ENCODE peak calls at places on chromosomes 16 and 17, in nine cellular contexts. V is adrenal gland, O is ascending aorta, E is right lobe of liver, Y is fibroblast of mammary gland, C is coronary artery, U is heart left ventricle, F is OCI-LY7, G is fibroblast of the aortic adventitia. R is an unnamed sample.

GRCh38 chr16:65305588-65305987 is 183.7 kb upstream of the CDH11 start:
- DNase-seq in U (no peak), O (no peak), C (no peak), F (no peak), G (peak), V (no peak), Y (no peak), E (no peak), R (no peak)

GRCh38 chr16:397736-398332 is 835 bp downstream of the NME4 start:
- DNase-seq in E (peak), C (peak), Y (peak), F (peak), O (peak), U (peak), V (peak), G (peak), R (no peak)

GRCh38 chr17:62724398-62725146 is 83.5 kb downstream of the MARCHF10 start:
- DNase-seq in C (no peak), O (no peak), U (no peak), Y (no peak), G (no peak), F (peak), V (no peak), E (no peak), R (no peak)

GRCh38 chr17:75762513-75763268 is 2.3 kb downstream of the GALK1 start:
- DNase-seq in F (no peak), C (no peak), V (no peak), O (no peak), Y (no peak), E (no peak), G (no peak), U (no peak), R (no peak)

GRCh38 chr16:84647830-84648594 is at the start of gene KLHL36:
- DNase-seq in F (peak), E (peak), U (peak), C (no peak), O (no peak), G (no peak), Y (no peak), V (peak), R (no peak)

GRCh38 chr17:33982872-33983271 is 272.2 kb upstream of the CCL2 start:
- DNase-seq in U (no peak), F (no peak), E (no peak), G (no peak), O (no peak), V (no peak), C (no peak), Y (no peak), R (no peak)

GRCh38 chr17:75979705-75980187 is 706 bp downstream of the TEN1 start:
- DNase-seq in E (no peak), Y (peak), U (no peak), C (no peak), V (no peak), O (no peak), G (peak), F (no peak), R (no peak)

GRCh38 chr16:974001-974601 is 3.3 kb upstream of the LMF1 start:
- DNase-seq in F (peak), G (no peak), C (no peak), V (no peak), Y (no peak), O (no peak), U (no peak), E (no peak), R (no peak)

GRCh38 chr16:20409398-20410152 is at the start of gene ACSM5:
- DNase-seq in F (no peak), E (peak), U (peak), Y (peak), V (peak), O (no peak), G (no peak), C (no peak), R (no peak)

GRCh38 chr17:65054602-65055001 is 1.9 kb downstream of the GNA13 start:
- DNase-seq in Y (no peak), G (no peak), U (no peak), C (no peak), V (no peak), E (no peak), O (no peak), F (no peak), R (no peak)

GRCh38 chr17:6596941-6597340 is 40.6 kb upstream of the PITPNM3 start:
- DNase-seq in E (no peak), C (no peak), O (no peak), Y (no peak), V (no peak), G (no peak), U (no peak), F (no peak), R (no peak)

GRCh38 chr17:15928286-15928785 is 16.6 kb upstream of the ADORA2B start:
- DNase-seq in E (no peak), G (peak), V (no peak), C (no peak), Y (no peak), F (no peak), O (no peak), U (no peak), R (no peak)

GRCh38 chr17:48241131-48241591 is 133.6 kb downstream of the SNX11 start:
- DNase-seq in G (peak), C (no peak), Y (peak), F (no peak), U (peak), E (no peak), V (peak), O (peak), R (no peak)

GRCh38 chr16:4426021-4426684 is 485 bp downstream of the DNAJA3 start:
- DNase-seq in U (no peak), O (no peak), E (peak), C (no peak), G (no peak), V (no peak), Y (no peak), F (peak), R (no peak)

GRCh38 chr17:35747540-35748017 is 5.5 kb downstream of the GAS2L2 start:
- DNase-seq in V (peak), C (no peak), F (peak), O (no peak), G (peak), U (peak), E (peak), Y (peak), R (peak)

GRCh38 chr16:57863434-57864160 is 61.3 kb upstream of the KIFC3 start:
- DNase-seq in U (peak), F (no peak), Y (peak), V (peak), E (peak), C (peak), G (peak), O (no peak), R (peak)

GRCh38 chr17:77750427-77751043 is 208.0 kb upstream of the TNRC6C start:
- DNase-seq in O (no peak), F (no peak), G (no peak), U (no peak), V (no peak), C (no peak), Y (no peak), E (peak), R (no peak)

GRCh38 chr17:40922239-40922638 is 15.2 kb downstream of the KRT23 start:
- DNase-seq in G (peak), F (no peak), U (peak), C (no peak), O (peak), E (no peak), V (peak), Y (peak), R (peak)

GRCh38 chr16:78462261-78463208 is 363.1 kb downstream of the WWOX start:
- DNase-seq in E (no peak), O (no peak), G (no peak), C (no peak), U (no peak), F (no peak), Y (no peak), V (no peak), R (no peak)

GRCh38 chr16:1580956-1581355 is 30.9 kb downstream of the IFT140 start:
- DNase-seq in F (no peak), V (no peak), C (no peak), G (no peak), U (no peak), O (no peak), Y (no peak), E (no peak), R (no peak)

GRCh38 chr17:75059369-75060345 is 12.6 kb downstream of the KCTD2 start:
- DNase-seq in G (peak), C (no peak), Y (peak), V (no peak), U (peak), E (no peak), O (no peak), F (peak), R (no peak)

GRCh38 chr17:68784431-68784830 is 170.8 kb downstream of the ABCA8 start:
- DNase-seq in V (no peak), U (no peak), O (no peak), Y (no peak), G (no peak), F (no peak), E (no peak), C (no peak), R (no peak)

GRCh38 chr17:30590086-30590485 is 112.9 kb downstream of the GOSR1 start:
- DNase-seq in C (no peak), Y (no peak), O (no peak), G (no peak), F (no peak), E (no peak), V (no peak), U (no peak), R (no peak)

GRCh38 chr17:61583242-61583641 is 7.8 kb downstream of the NACA2 start:
- DNase-seq in V (no peak), Y (peak), C (no peak), F (peak), O (no peak), G (peak), E (no peak), U (no peak), R (peak)

GRCh38 chr17:69375229-69375628 is 39.3 kb upstream of the MAP2K6 start:
- DNase-seq in F (no peak), E (no peak), Y (no peak), C (no peak), U (no peak), O (no peak), V (no peak), G (no peak), R (no peak)

GRCh38 chr17:12985431-12986285 is 32.2 kb downstream of the ELAC2 start:
- DNase-seq in E (no peak), G (peak), V (no peak), Y (peak), C (no peak), F (no peak), O (no peak), U (peak), R (no peak)

GRCh38 chr16:10332301-10332700 is 53.6 kb upstream of the ATF7IP2 start:
- DNase-seq in G (no peak), E (no peak), C (no peak), F (no peak), Y (no peak), V (peak), U (peak), O (no peak), R (no peak)

GRCh38 chr16:1220841-1221627 is 4.0 kb downstream of the TPSG1 start:
- DNase-seq in F (no peak), G (no peak), E (no peak), Y (no peak), C (no peak), V (no peak), O (no peak), U (no peak), R (no peak)

GRCh38 chr17:40561871-40562611 is 3.2 kb downstream of the CCR7 start:
- DNase-seq in F (peak), G (no peak), Y (no peak), O (no peak), U (no peak), E (no peak), C (peak), V (no peak), R (no peak)

DNA sequence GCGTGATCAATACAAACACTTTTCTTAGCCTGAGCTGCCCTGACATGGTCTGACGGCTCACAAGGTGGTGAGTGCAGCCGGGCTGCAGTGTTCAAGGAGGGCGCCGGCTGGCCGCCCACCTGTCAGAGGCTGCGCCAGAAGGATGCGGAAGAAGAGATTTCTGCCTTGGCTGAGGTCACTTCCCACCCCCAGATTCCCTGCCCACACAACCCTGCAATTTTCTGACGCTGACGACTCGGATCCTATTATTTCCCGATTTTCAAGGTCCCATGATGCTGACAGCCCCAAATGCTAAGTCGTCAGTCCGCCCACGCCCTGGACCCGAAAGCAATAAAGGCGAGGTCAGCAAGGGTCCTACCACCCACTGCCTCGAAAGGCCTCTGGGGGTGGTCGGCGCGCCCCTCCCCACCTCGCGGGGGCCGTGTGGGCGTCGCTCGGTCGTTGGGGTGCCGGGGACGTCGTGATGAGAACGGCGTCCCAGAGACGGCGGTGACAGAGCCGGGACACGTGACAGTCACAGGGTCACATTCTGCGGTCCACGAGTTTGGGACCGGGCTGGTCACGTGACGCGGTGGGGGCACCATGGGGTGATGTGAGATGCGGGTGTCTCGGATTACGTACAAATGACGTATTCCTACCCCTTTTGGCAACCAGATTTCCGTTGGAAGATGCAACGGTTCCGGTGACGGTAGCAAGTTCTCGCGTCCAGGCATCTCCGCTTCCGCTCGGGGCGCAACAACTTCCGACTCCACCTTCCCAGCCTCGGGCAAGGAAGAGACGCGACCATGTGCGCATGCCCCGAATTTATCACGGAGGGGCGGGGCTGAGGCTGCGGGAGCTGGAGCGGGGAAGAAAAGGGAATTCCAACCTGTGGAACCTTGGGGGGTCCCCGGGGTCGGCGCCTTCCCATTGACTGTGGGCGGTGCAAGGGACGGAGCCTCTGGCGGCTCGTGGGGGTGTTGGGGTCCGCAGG is at the start of gene STX4:
- DNase-seq in U (peak), O (peak), F (peak), G (peak), C (peak), V (peak), E (peak), Y (peak), R (peak)
- TF ChIP-seq CTCF in U (no peak), O (no peak), F (no peak), G (no peak), C (no peak), V (no peak), E (no peak), Y (no peak), R (no peak)

DNA sequence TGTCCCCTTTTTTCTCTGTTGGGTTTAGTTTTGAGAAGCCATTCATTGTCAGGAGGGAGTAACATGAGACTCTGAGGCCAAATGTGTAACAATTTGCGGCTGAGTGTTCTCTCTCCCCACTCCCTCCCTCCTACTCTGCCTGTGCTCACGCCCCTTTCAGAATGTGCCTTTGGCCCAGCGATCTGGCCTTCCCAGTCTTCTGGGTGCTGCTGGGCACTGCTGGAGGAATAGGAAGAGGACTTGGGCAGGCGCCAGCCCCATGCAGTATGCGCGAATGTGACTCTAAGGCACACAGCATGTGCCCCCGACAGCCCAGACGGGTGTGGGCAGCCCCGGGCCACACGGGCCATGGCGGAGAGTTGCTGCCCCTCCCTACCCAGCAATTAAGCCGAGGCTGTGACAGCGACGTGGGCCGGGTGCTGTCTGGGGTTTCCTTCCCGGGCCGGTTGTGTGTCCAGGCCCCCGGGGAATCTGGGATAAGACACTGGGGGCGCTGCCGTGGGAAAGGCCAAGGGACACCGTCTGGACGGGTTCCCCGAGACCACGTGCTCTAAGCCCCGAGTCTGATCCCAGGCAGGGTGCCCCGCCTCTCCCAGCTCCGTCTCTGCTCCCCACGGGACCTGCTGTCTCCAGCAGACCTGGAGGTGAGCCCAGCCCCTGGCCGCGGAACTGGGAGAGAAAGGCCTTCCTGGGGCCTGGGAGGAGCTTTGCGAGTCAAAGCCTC is 92.4 kb downstream of the IRX3 start:
- DNase-seq in Y (peak), G (peak), V (peak), E (no peak), U (peak), O (no peak), C (peak), F (no peak), R (no peak)
- TF ChIP-seq CTCF in Y (no peak), G (no peak), V (no peak), E (peak), U (no peak), O (no peak), C (no peak), F (no peak), R (no peak)

GRCh38 chr16:85699224-85699558 is 10.4 kb upstream of the GINS2 start:
- DNase-seq in V (no peak), G (no peak), U (no peak), Y (no peak), O (no peak), F (no peak), E (no peak), C (no peak), R (no peak)
- TF ChIP-seq CTCF in V (no peak), G (no peak), U (no peak), Y (no peak), O (no peak), F (no peak), E (no peak), C (no peak), R (no peak)

GRCh38 chr16:49352923-49353322 is 20.7 kb upstream of the C16orf78 start:
- DNase-seq in C (no peak), E (no peak), V (no peak), F (peak), O (no peak), G (no peak), Y (peak), U (no peak), R (no peak)
- TF ChIP-seq CTCF in C (no peak), E (no peak), V (no peak), F (peak), O (no peak), G (peak), Y (peak), U (no peak), R (peak)

GRCh38 chr17:4513113-4514032 is 14.7 kb downstream of the SPNS2 start:
- DNase-seq in U (no peak), V (no peak), O (no peak), E (no peak), Y (no peak), G (no peak), F (no peak), C (no peak), R (no peak)
- TF ChIP-seq CTCF in U (no peak), V (no peak), O (no peak), E (no peak), Y (no peak), G (no peak), F (no peak), C (no peak), R (no peak)

GRCh38 chr16:87185313-87185712 is 131.9 kb downstream of the C16orf95 start:
- DNase-seq in Y (no peak), F (no peak), O (no peak), C (no peak), G (no peak), V (no peak), E (no peak), U (no peak), R (no peak)
- TF ChIP-seq CTCF in Y (peak), F (no peak), O (no peak), C (no peak), G (peak), V (no peak), E (no peak), U (no peak), R (no peak)